ENCODE peak calls at places on chromosomes 11 and 22, in eight cellular contexts. F is adrenal gland, O is left ventricle myocardium inferior, P is upper lobe of right lung, K is Peyer's patch, W is stomach, H is PC-3, G is A673. J is an unnamed sample. For H3K4me1, the result is how much of the 10 kb centered on the place peaks cover.

GRCh38 chr11:38481391-38481790 is 1883.4 kb upstream of the RAG2 start:
- DNase-seq in W (no peak), K (no peak), P (no peak), O (no peak), H (no peak), F (no peak), G (no peak), J (no peak)

GRCh38 chr11:106389096-106389495 is 311.6 kb downstream of the AASDHPPT start:
- DNase-seq in O (no peak), H (peak), P (no peak), F (no peak), K (no peak), G (no peak), W (no peak), J (no peak)

GRCh38 chr11:108497317-108498045 is 703 bp downstream of the POGLUT3 start:
- DNase-seq in O (peak), P (peak), H (peak), K (peak), F (peak), W (peak), G (peak), J (peak)

GRCh38 chr11:114036156-114036811 is 23.2 kb upstream of the ZBTB16 start:
- DNase-seq in O (peak), P (peak), G (peak), F (peak), K (peak), W (peak), H (peak), J (peak)

GRCh38 chr11:62071408-62071807 is 52.4 kb upstream of the INCENP start:
- DNase-seq in O (no peak), F (no peak), W (no peak), H (no peak), P (no peak), K (no peak), G (no peak), J (no peak)

GRCh38 chr22:47337161-47337621 is 574.7 kb downstream of the TBC1D22A start:
- DNase-seq in G (peak), H (peak), O (no peak), P (no peak), W (no peak), K (no peak), F (no peak), J (no peak)

GRCh38 chr11:10885703-10886363 is 28.0 kb upstream of the ZBED5 start:
- DNase-seq in H (no peak), F (no peak), G (no peak), W (no peak), K (no peak), P (no peak), O (no peak), J (no peak)

GRCh38 chr11:36564376-36565032 is 3.3 kb upstream of the RAG1 start:
- DNase-seq in G (peak), O (no peak), H (peak), K (peak), W (peak), P (no peak), F (peak), J (no peak)

GRCh38 chr11:11519184-11519583 is 102.6 kb downstream of the GALNT18 start:
- DNase-seq in O (no peak), P (no peak), W (no peak), H (no peak), F (no peak), K (no peak), G (no peak), J (peak)

GRCh38 chr11:18371279-18371678 is 23.1 kb upstream of the LDHA start:
- DNase-seq in O (no peak), F (no peak), W (no peak), H (no peak), K (peak), P (no peak), G (no peak), J (no peak)

GRCh38 chr11:1569251-1569780 is 2.8 kb downstream of the DUSP8 start:
- DNase-seq in F (no peak), G (no peak), W (peak), P (peak), H (no peak), O (no peak), K (peak), J (no peak)

GRCh38 chr11:69269388-69269787 is 24.6 kb upstream of the MYEOV start:
- DNase-seq in H (no peak), W (no peak), K (no peak), P (no peak), O (no peak), G (no peak), F (no peak), J (no peak)

GRCh38 chr11:8192016-8192895 is 23.4 kb upstream of the RIC3 start:
- DNase-seq in P (no peak), G (peak), W (peak), K (peak), F (peak), H (peak), O (peak), J (no peak)

GRCh38 chr11:62648185-62648966 is 2.0 kb upstream of the GANAB start:
- DNase-seq in W (no peak), F (no peak), O (no peak), H (no peak), G (no peak), K (no peak), P (no peak), J (no peak)

GRCh38 chr22:24894998-24895397 is 51.5 kb downstream of the LHFPL7 start:
- DNase-seq in W (peak), F (peak), G (peak), H (peak), P (peak), K (peak), O (peak), J (peak)

GRCh38 chr22:47030881-47031627 is 268.6 kb downstream of the TBC1D22A start:
- DNase-seq in W (no peak), G (no peak), K (no peak), F (no peak), P (peak), O (peak), H (peak), J (peak)

GRCh38 chr22:36182871-36183270 is 18.7 kb downstream of the APOL4 start:
- DNase-seq in K (no peak), P (no peak), F (no peak), G (no peak), O (no peak), H (no peak), W (no peak), J (no peak)

GRCh38 chr11:66332371-66333219 is 3.6 kb downstream of the RIN1 start:
- DNase-seq in W (no peak), G (no peak), F (no peak), H (no peak), O (no peak), P (no peak), K (no peak), J (peak)

GRCh38 chr11:67267188-67268035 is 1.1 kb downstream of the GRK2 start:
- DNase-seq in W (peak), K (peak), O (no peak), F (peak), G (no peak), H (peak), P (peak), J (peak)

GRCh38 chr11:18253222-18253621 is 4.8 kb upstream of the SAA2 start:
- DNase-seq in O (no peak), P (no peak), G (no peak), W (no peak), F (no peak), K (no peak), H (no peak), J (no peak)

GRCh38 chr22:37669586-37669985 is 5.8 kb upstream of the LGALS1 start:
- DNase-seq in H (no peak), P (no peak), G (no peak), W (no peak), O (no peak), F (no peak), K (no peak), J (no peak)

GRCh38 chr11:88553204-88553603 is 215.7 kb upstream of the CTSC start:
- DNase-seq in F (no peak), G (no peak), K (no peak), H (no peak), W (no peak), O (no peak), P (no peak), J (no peak)

GRCh38 chr11:65500262-65501004 is 1.6 kb downstream of the MALAT1 start:
- DNase-seq in O (no peak), G (peak), F (no peak), W (no peak), P (peak), K (peak), H (peak), J (peak)

GRCh38 chr11:77690649-77691048 is 53.1 kb upstream of the CLNS1A start:
- DNase-seq in F (no peak), G (no peak), P (no peak), K (no peak), W (no peak), O (no peak), H (no peak), J (no peak)

GRCh38 chr22:44023404-44024287 is 456 bp upstream of the PARVB start:
- DNase-seq in F (peak), G (peak), K (peak), O (peak), H (peak), P (peak), W (peak), J (no peak)

GRCh38 chr22:30890689-30891442 is 77.7 kb downstream of the MORC2 start:
- DNase-seq in G (peak), K (peak), H (peak), F (peak), P (peak), O (peak), W (peak), J (peak)

GRCh38 chr11:65132238-65132987 is 1.9 kb downstream of the SYVN1 start:
- DNase-seq in W (no peak), H (no peak), P (no peak), O (no peak), F (no peak), K (peak), G (no peak), J (peak)

GRCh38 chr11:125379565-125380343 is 116.3 kb downstream of the FEZ1 start:
- DNase-seq in H (no peak), K (no peak), W (no peak), G (no peak), F (no peak), P (no peak), O (no peak), J (no peak)

GRCh38 chr11:125055107-125055715 is 7.9 kb upstream of the SLC37A2 start:
- DNase-seq in O (no peak), H (peak), P (no peak), G (no peak), W (no peak), K (no peak), F (no peak), J (no peak)

GRCh38 chr11:102886999-102887398 is 12.2 kb upstream of the MMP12 start:
- DNase-seq in F (no peak), P (no peak), H (no peak), O (no peak), W (no peak), G (peak), K (no peak), J (no peak)

GRCh38 chr11:2202900-2203439 is 31.4 kb upstream of the TH start:
- DNase-seq in F (no peak), H (no peak), O (peak), K (no peak), W (no peak), G (no peak), P (peak), J (peak)

GRCh38 chr22:38327396-38327795 is 10.2 kb upstream of the CSNK1E start:
- DNase-seq in P (no peak), F (no peak), K (no peak), W (no peak), G (no peak), O (no peak), H (no peak), J (no peak)

DNA sequence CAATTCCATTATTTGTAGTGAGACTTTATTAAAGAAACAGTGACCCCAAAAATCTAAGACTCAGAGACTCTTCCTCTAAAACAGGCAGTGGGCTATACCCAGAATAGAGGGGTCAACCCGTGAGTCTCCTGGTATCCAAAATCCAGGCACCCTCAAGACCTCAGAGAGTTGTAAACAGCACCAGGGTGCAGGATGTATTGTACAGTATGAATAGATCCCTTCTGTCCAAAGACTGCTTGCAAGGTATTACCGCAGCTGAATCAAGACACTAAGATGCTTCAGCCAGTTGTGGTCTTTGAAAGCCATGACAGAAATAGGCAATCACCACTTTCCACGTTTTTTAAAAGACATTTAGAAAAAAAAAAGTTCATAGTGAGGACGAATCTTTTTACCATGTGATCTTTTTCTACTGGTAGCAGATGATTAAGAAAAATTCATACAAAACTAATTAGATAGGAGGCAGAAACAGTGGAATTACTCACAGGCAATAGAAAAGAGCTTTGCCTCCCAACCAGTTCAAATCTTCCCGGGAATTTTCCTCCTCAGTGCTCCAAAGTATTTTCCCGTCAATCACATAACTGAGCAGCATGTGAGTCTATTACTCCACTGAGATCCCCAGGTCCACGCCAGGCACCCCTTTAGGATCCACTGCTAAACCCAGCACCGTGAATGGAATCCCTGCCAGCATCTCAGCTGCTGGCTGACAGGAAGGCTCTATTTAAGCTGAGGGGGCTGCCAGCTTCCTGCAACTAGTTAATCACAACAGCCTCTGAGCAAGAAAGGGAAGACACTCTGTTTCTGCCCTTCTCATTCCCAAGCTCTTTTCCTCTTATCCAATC is 113.1 kb downstream of the ETS1 start:
- DNase-seq in O (no peak), H (no peak), K (no peak), P (no peak), G (no peak), W (no peak), F (no peak), J (no peak)
- H3K4me1 ChIP-seq in O (half or more), H (under half), K (half or more), P (half or more), G (under half), W (under half), F (under half), J (under half)

GRCh38 chr11:35146711-35147110 is 7.7 kb downstream of the CD44 start:
- DNase-seq in G (no peak), K (no peak), F (no peak), W (no peak), O (no peak), H (no peak), P (no peak), J (no peak)
- H3K4me1 ChIP-seq in G (under half), K (under half), F (under half), W (under half), O (under half), H (half or more), P (half or more), J (under half)

GRCh38 chr22:27715078-27715477 is 86.5 kb downstream of the MN1 start:
- DNase-seq in G (no peak), H (no peak), F (no peak), O (no peak), K (no peak), W (no peak), P (peak), J (no peak)

GRCh38 chr22:27716074-27716473 is 85.5 kb downstream of the MN1 start:
- DNase-seq in G (no peak), P (no peak), O (no peak), F (no peak), W (no peak), H (no peak), K (no peak), J (no peak)

GRCh38 chr22:27719033-27719341 is 82.6 kb downstream of the MN1 start:
- DNase-seq in K (no peak), G (no peak), H (no peak), W (no peak), F (no peak), O (no peak), P (peak), J (no peak)

GRCh38 chr22:27718186-27719032 is 83.1 kb downstream of the MN1 start:
- DNase-seq in W (peak), O (peak), F (peak), K (peak), G (peak), H (peak), P (peak), J (peak)

GRCh38 chr22:27717094-27717493 is 84.5 kb downstream of the MN1 start:
- DNase-seq in H (no peak), G (no peak), W (no peak), K (no peak), O (no peak), P (no peak), F (no peak), J (no peak)
- H3K4me1 ChIP-seq in H (under half), G (under half), W (under half), K (under half), O (under half), P (under half), F (under half), J (under half)

DNA sequence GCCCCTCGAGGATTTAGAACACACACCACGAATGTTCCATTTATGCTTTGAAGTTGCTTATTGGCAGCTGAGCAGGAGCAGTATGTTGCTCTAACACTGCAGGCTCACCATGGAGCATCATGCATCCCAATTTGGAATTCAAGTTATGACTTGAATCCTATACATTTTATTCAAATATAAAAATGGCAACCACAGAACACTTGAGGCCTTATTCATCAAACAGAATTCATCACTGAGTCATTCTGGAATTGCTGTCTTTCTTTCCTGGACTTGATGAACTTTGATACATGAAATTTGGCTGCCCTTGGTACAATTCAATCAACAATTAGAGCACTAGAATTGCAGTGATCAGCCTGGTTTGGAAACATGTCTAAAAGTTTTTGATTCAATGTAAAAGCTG is 24.5 kb upstream of the BLID start:
- DNase-seq in P (no peak), G (no peak), H (peak), K (no peak), W (no peak), F (no peak), O (no peak), J (no peak)
- H3K4me1 ChIP-seq in P (under half), G (half or more), H (half or more), K (under half), W (under half), F (under half), O (under half), J (under half)

DNA sequence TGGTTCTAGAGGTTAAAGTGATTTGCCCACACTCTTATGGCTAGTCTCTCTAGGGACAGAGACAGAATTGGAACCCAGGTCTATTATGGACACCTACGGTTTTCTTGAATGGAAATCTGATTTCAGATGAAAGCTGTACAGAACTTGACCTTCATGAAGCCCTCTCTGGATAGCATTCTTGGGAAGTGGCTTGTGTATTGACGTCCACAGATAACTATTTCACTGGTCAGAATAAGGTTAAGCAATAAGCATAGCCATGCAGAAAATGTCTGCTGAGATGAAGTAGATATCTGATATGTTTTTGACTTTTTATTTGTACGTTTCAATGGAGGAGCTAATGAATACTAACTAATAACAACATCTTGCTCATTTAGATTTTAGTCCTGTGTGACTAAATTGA is 1.1 kb downstream of the TLCD5 start:
- DNase-seq in G (no peak), W (no peak), P (no peak), K (no peak), H (no peak), O (no peak), F (no peak), J (no peak)
- H3K4me1 ChIP-seq in G (under half), W (under half), P (under half), K (under half), H (under half), O (half or more), F (under half), J (under half)

DNA sequence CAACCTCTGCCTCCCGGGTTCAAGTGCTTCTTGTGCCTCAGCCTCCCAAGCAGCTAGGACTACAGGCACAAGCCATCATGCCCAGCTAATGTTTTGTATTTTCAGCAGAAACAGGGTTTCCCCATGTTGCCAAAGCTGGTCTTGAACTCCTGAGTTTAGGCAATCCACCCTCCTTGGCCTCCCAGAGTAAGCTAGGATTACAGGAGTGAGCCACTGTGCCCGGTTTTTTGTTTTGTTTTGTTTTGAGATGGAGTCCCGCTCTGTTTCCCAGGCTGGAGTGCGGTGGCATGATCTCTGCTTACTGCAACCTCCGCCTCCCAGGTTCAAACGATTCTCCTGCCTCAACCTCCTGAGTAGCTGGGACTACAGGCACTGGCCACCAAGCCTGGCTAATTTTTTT is 41.0 kb downstream of the CELF1 start:
- DNase-seq in O (no peak), K (no peak), G (no peak), H (no peak), W (no peak), P (no peak), F (no peak), J (no peak)
- H3K4me1 ChIP-seq in O (half or more), K (under half), G (under half), H (under half), W (half or more), P (half or more), F (under half), J (under half)

DNA sequence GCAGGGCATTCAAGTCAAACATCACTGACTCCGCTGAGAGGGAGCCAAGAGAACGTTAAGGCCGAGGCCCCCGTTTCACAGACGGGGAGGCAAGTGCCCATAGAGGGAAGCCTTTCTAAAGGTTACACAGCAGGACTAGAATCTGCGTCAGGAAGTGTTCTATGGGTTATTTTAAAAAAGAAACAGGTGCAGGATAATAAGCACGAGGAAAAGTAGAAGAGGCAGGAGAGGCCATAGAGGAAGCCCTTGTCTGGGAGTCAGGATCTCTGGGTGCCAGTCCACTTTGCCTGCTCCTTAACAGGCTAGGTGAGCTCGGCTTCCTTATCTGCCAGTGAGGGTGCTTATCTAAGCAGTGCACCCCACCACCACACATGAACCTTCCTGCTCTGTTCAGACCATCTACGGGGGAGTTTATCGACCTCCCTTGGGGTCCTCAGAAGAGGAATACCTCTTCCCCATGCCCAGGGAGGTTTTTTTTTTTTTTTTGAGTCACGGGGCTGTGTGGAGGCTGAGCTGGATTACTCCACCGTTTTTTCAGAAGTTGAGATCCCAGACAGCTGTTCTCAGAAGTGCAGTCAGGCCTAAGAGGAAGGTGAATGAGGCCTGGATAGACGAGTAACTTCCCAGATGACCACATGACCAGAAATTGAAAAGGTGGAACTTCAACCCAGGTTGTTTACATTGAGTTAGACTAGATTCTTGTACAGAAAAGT is 1.2 kb upstream of the FCHSD2 start:
- DNase-seq in F (no peak), G (no peak), W (no peak), H (no peak), O (no peak), P (no peak), K (peak), J (no peak)
- H3K4me1 ChIP-seq in F (under half), G (under half), W (under half), H (under half), O (half or more), P (under half), K (under half), J (half or more)

J was measured in sigmoid colon.